ENCODE peak calls at places on chromosomes 12 and 14, in seven cellular contexts. P, U, C, F, Q, O and B are unnamed samples. For H3K9me2, the result is how much of the 10 kb centered on the place peaks cover.

GRCh38 chr14:102594514-102595175 is 2.2 kb downstream of the RCOR1 start:
- DNase-seq in P (peak), U (peak), C (peak), F (peak), Q (peak), O (peak), B (peak)

GRCh38 chr12:26264215-26264838 is 69.0 kb downstream of the SSPN start:
- DNase-seq in P (no peak), U (peak), C (no peak), F (no peak), Q (no peak), O (no peak), B (no peak)

GRCh38 chr14:51547260-51547659 is 104.5 kb upstream of the FRMD6 start:
- DNase-seq in P (no peak), U (peak), C (peak), F (no peak), Q (peak), O (peak), B (peak)

GRCh38 chr12:52032431-52032796 is 18.8 kb upstream of the NR4A1 start:
- DNase-seq in P (no peak), U (peak), C (no peak), F (no peak), Q (peak), O (no peak), B (peak)

GRCh38 chr12:109732321-109733305 is 19.0 kb downstream of the FAM222A start:
- DNase-seq in P (no peak), U (no peak), C (no peak), F (no peak), Q (no peak), O (no peak), B (no peak)

GRCh38 chr12:108066583-108067234 is 62.4 kb upstream of the WSCD2 start:
- DNase-seq in P (no peak), U (peak), C (no peak), F (no peak), Q (no peak), O (peak), B (no peak)

GRCh38 chr12:105352049-105352448 is 21.6 kb downstream of the C12orf75 start:
- DNase-seq in P (peak), U (no peak), C (no peak), F (no peak), Q (no peak), O (no peak), B (no peak)

GRCh38 chr12:47121146-47121545 is 41.4 kb upstream of the AMIGO2 start:
- DNase-seq in P (no peak), U (peak), C (no peak), F (no peak), Q (peak), O (no peak), B (no peak)

GRCh38 chr12:28222081-28222700 is 31.9 kb downstream of the CCDC91 start:
- DNase-seq in P (no peak), U (no peak), C (no peak), F (no peak), Q (no peak), O (no peak), B (no peak)

GRCh38 chr12:3698218-3698974 is 54.5 kb downstream of the CRACR2A start:
- DNase-seq in P (no peak), U (peak), C (no peak), F (no peak), Q (peak), O (no peak), B (no peak)

GRCh38 chr12:8156416-8156815 is 399 bp upstream of the ZNF705A start:
- DNase-seq in P (no peak), U (peak), C (no peak), F (no peak), Q (peak), O (no peak), B (no peak)

GRCh38 chr12:77537648-77538047 is 293.0 kb upstream of the NAV3 start:
- DNase-seq in P (no peak), U (peak), C (no peak), F (no peak), Q (no peak), O (no peak), B (no peak)

GRCh38 chr12:94204647-94205247 is 56.4 kb downstream of the PLXNC1 start:
- DNase-seq in P (peak), U (no peak), C (no peak), F (no peak), Q (no peak), O (no peak), B (no peak)

GRCh38 chr12:23222801-23223200 is 597.8 kb downstream of the ETNK1 start:
- DNase-seq in P (peak), U (no peak), C (no peak), F (no peak), Q (no peak), O (no peak), B (no peak)

GRCh38 chr12:109386079-109386473 is 38.4 kb downstream of the MYO1H start:
- DNase-seq in P (no peak), U (no peak), C (no peak), F (no peak), Q (no peak), O (no peak), B (peak)

GRCh38 chr12:46585854-46586621 is 213.5 kb upstream of the SLC38A2 start:
- DNase-seq in P (peak), U (peak), C (peak), F (peak), Q (peak), O (peak), B (peak)

GRCh38 chr12:98373019-98373554 is 142.3 kb upstream of the TMPO start:
- DNase-seq in P (peak), U (peak), C (no peak), F (peak), Q (peak), O (peak), B (peak)

GRCh38 chr12:113002155-113002554 is 23.8 kb downstream of the OAS2 start:
- DNase-seq in P (no peak), U (no peak), C (no peak), F (no peak), Q (no peak), O (peak), B (peak)

GRCh38 chr12:126588586-126589249 is 1523.5 kb downstream of the AACS start:
- DNase-seq in P (no peak), U (no peak), C (peak), F (no peak), Q (peak), O (no peak), B (no peak)

GRCh38 chr14:64878775-64879634 is 702 bp downstream of the SPTB start:
- DNase-seq in P (peak), U (peak), C (peak), F (peak), Q (no peak), O (no peak), B (peak)

GRCh38 chr12:93599192-93599591 is 26.7 kb downstream of the SOCS2 start:
- DNase-seq in P (no peak), U (no peak), C (no peak), F (no peak), Q (no peak), O (no peak), B (no peak)

GRCh38 chr14:90301580-90302181 is 30.1 kb downstream of the NRDE2 start:
- DNase-seq in P (no peak), U (peak), C (no peak), F (peak), Q (peak), O (no peak), B (peak)

GRCh38 chr14:51018521-51018920 is 74.2 kb upstream of the PYGL start:
- DNase-seq in P (no peak), U (peak), C (no peak), F (no peak), Q (no peak), O (no peak), B (no peak)

GRCh38 chr12:12474471-12474928 is 88.2 kb downstream of the DUSP16 start:
- DNase-seq in P (no peak), U (no peak), C (no peak), F (no peak), Q (no peak), O (no peak), B (no peak)

GRCh38 chr14:49446801-49447200 is 139.4 kb downstream of the RPS29 start:
- DNase-seq in P (no peak), U (no peak), C (no peak), F (no peak), Q (no peak), O (no peak), B (no peak)

GRCh38 chr14:64721899-64722298 is 17.7 kb downstream of the PLEKHG3 start:
- DNase-seq in P (no peak), U (no peak), C (no peak), F (no peak), Q (no peak), O (no peak), B (no peak)

GRCh38 chr14:99260116-99260515 is 11.9 kb downstream of the BCL11B start:
- DNase-seq in P (no peak), U (no peak), C (no peak), F (no peak), Q (no peak), O (no peak), B (no peak)

GRCh38 chr12:94488449-94488848 is 28.8 kb upstream of the CEP83 start:
- DNase-seq in P (peak), U (no peak), C (no peak), F (no peak), Q (no peak), O (no peak), B (no peak)

GRCh38 chr12:80156306-80156705 is 57.0 kb downstream of the OTOGL start:
- DNase-seq in P (no peak), U (no peak), C (no peak), F (no peak), Q (peak), O (no peak), B (no peak)

GRCh38 chr12:55009171-55009570 is 10.6 kb upstream of the NEUROD4 start:
- DNase-seq in P (no peak), U (no peak), C (no peak), F (no peak), Q (no peak), O (no peak), B (no peak)

GRCh38 chr12:9041321-9041720 is 52.0 kb downstream of the KLRG1 start:
- DNase-seq in P (no peak), U (peak), C (no peak), F (no peak), Q (peak), O (no peak), B (no peak)

GRCh38 chr12:102567031-102567985 is 86.9 kb upstream of the IGF1 start:
- DNase-seq in P (no peak), U (peak), C (peak), F (no peak), Q (peak), O (no peak), B (no peak)

GRCh38 chr12:27504506-27504905 is 19.5 kb upstream of the PPFIBP1 start:
- DNase-seq in P (no peak), U (peak), C (no peak), F (no peak), Q (no peak), O (no peak), B (no peak)

GRCh38 chr12:43742106-43742505 is 16.5 kb downstream of the PUS7L start:
- DNase-seq in P (no peak), U (peak), C (no peak), F (no peak), Q (peak), O (no peak), B (no peak)

DNA sequence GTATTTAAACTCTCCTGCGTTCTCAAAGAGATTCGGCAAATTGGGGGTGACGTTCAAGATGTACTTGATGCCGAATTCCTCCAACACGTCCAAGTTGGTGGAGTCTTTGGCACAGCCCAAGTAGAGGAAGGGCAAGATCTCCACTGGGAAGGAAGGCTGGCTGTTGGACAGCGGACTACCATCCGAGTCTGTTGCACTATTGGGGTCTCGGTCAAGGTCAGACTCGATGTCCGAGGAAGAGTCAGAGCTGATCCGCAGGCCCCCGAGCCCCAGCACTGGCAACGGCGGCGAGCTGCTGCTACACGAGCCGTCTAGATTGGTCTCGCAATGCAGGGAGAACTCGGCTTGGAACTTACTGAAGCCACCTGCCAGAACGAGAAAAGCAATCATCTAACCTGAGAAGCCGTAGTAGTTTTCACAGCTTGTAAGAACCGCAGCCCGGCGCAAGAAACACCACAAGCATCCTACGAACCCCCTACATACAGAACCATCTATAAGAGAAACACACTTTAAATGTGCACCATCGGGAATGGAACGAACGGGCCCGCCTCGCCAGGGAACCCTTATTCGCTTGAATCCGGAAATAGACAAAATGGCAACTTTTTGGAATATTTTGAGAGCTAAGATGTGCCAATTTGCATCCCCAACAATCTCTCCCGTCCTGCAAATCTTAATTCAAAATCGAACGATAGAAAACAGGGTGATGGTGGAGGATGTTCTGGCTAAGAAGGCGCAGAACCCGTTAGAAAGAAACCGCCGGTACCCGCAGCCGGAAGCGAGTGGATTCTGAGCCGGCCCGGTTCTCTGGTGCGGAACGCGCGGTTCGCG is 1.4 kb downstream of the DUSP6 start:
- DNase-seq in P (peak), U (peak), C (peak), F (no peak), Q (no peak), O (no peak), B (peak)
- TF ChIP-seq EZH2 in P (no peak), U (no peak), C (no peak), F (no peak), Q (no peak), O (no peak), B (peak)

GRCh38 chr14:28703482-28703881 is 63.1 kb upstream of the FOXG1 start:
- DNase-seq in P (no peak), U (no peak), C (no peak), F (no peak), Q (no peak), O (no peak), B (no peak)

GRCh38 chr14:28704153-28704552 is 62.4 kb upstream of the FOXG1 start:
- DNase-seq in P (no peak), U (no peak), C (no peak), F (no peak), Q (peak), O (no peak), B (no peak)

GRCh38 chr14:28701733-28702132 is 64.9 kb upstream of the FOXG1 start:
- DNase-seq in P (no peak), U (no peak), C (no peak), F (no peak), Q (no peak), O (no peak), B (no peak)
- H3K9me2 ChIP-seq in P (under half), U (under half), C (under half), F (under half), Q (under half), O (under half), B (under half)

GRCh38 chr14:96911499-96912130 is 114.4 kb downstream of the VRK1 start:
- DNase-seq in P (no peak), U (no peak), C (no peak), F (no peak), Q (no peak), O (no peak), B (no peak)

GRCh38 chr14:96916751-96917150 is 119.6 kb downstream of the VRK1 start:
- DNase-seq in P (no peak), U (no peak), C (no peak), F (no peak), Q (no peak), O (no peak), B (no peak)

GRCh38 chr14:96917442-96917963 is 120.3 kb downstream of the VRK1 start:
- DNase-seq in P (no peak), U (no peak), C (no peak), F (no peak), Q (no peak), O (no peak), B (no peak)

GRCh38 chr14:96915478-96915877 is 118.3 kb downstream of the VRK1 start:
- DNase-seq in P (no peak), U (no peak), C (no peak), F (no peak), Q (no peak), O (no peak), B (no peak)

GRCh38 chr14:96914729-96915128 is 117.5 kb downstream of the VRK1 start:
- DNase-seq in P (no peak), U (no peak), C (no peak), F (no peak), Q (no peak), O (no peak), B (no peak)
- H3K27ac ChIP-seq in P (no peak), U (no peak), C (no peak), F (no peak), Q (no peak), O (no peak), B (no peak)

GRCh38 chr14:82854131-82854530 is 1320.5 kb upstream of the SEL1L start:
- DNase-seq in P (no peak), U (no peak), C (no peak), F (peak), Q (no peak), O (no peak), B (no peak)
- TF ChIP-seq EZH2 in P (no peak), U (no peak), C (no peak), F (no peak), Q (no peak), O (no peak), B (no peak)